ENCODE peak calls at places on chromosomes 13 and 19, in six cellular contexts. Q is breast epithelium, R is esophagus squamous epithelium, S is spleen, Z is thyroid gland, X is adrenal gland. J is an unnamed sample.

GRCh38 chr19:49290517-49290916 is 34.5 kb downstream of the SLC6A16 start:
- DNase-seq in Q (no peak), R (no peak), S (no peak), Z (no peak), X (no peak), J (no peak)

GRCh38 chr19:1608414-1609391 is 3.4 kb upstream of the UQCR11 start:
- DNase-seq in Q (no peak), R (no peak), S (peak), Z (peak), X (no peak), J (peak)

GRCh38 chr13:46086985-46087384 is 17.8 kb downstream of the CPB2 start:
- DNase-seq in Q (no peak), R (no peak), S (no peak), Z (no peak), X (no peak), J (no peak)

GRCh38 chr13:77896536-77896935 is 22.1 kb downstream of the EDNRB start:
- DNase-seq in Q (no peak), R (no peak), S (no peak), Z (no peak), X (peak), J (no peak)

GRCh38 chr19:10726268-10726667 is 8.4 kb downstream of the DNM2 start:
- DNase-seq in Q (no peak), R (no peak), S (no peak), Z (no peak), X (no peak), J (no peak)

GRCh38 chr13:105937451-105937850 is 598.0 kb downstream of the EFNB2 start:
- DNase-seq in Q (no peak), R (no peak), S (no peak), Z (no peak), X (no peak), J (no peak)

GRCh38 chr19:16369664-16370576 is 45.3 kb downstream of the KLF2 start:
- DNase-seq in Q (no peak), R (no peak), S (peak), Z (no peak), X (no peak), J (no peak)

GRCh38 chr13:114131581-114132418 is 623 bp downstream of the RASA3 start:
- DNase-seq in Q (no peak), R (no peak), S (peak), Z (peak), X (no peak), J (no peak)

GRCh38 chr13:55244991-55245644 is 1895.6 kb upstream of the PRR20A start:
- DNase-seq in Q (no peak), R (no peak), S (no peak), Z (peak), X (no peak), J (no peak)

GRCh38 chr19:29843180-29844051 is 31.6 kb downstream of the CCNE1 start:
- DNase-seq in Q (no peak), R (no peak), S (peak), Z (peak), X (peak), J (no peak)

GRCh38 chr13:33087790-33088189 is 71.6 kb downstream of the KL start:
- DNase-seq in Q (no peak), R (no peak), S (no peak), Z (no peak), X (no peak), J (no peak)

GRCh38 chr19:11549386-11549953 is 9.6 kb downstream of the ELOF1 start:
- DNase-seq in Q (no peak), R (no peak), S (no peak), Z (no peak), X (no peak), J (no peak)

GRCh38 chr13:76936736-76937135 is 11.6 kb upstream of the ACOD1 start:
- DNase-seq in Q (no peak), R (no peak), S (no peak), Z (no peak), X (no peak), J (no peak)

GRCh38 chr13:97433727-97434416 is at the start of gene RAP2A:
- DNase-seq in Q (peak), R (peak), S (peak), Z (peak), X (peak), J (peak)

GRCh38 chr13:49936943-49937273 is 768 bp upstream of the SPRYD7 start:
- DNase-seq in Q (no peak), R (no peak), S (no peak), Z (no peak), X (no peak), J (no peak)

GRCh38 chr13:49938921-49939320 is 2.8 kb upstream of the SPRYD7 start:
- DNase-seq in Q (no peak), R (no peak), S (no peak), Z (peak), X (no peak), J (no peak)

GRCh38 chr13:49935171-49936084 is 712 bp downstream of the SPRYD7 start:
- DNase-seq in Q (no peak), R (peak), S (no peak), Z (no peak), X (peak), J (peak)

GRCh38 chr13:49938274-49938673 is 2.1 kb upstream of the SPRYD7 start:
- DNase-seq in Q (no peak), R (no peak), S (no peak), Z (no peak), X (no peak), J (no peak)

GRCh38 chr13:49936085-49936942 is at the start of gene SPRYD7:
- DNase-seq in Q (peak), R (peak), S (peak), Z (peak), X (peak), J (peak)
- TF ChIP-seq POLR2A in Q (peak), R (no peak), S (peak), Z (peak), X (peak), J (peak)

GRCh38 chr13:27171244-27171829 is at the start of gene USP12:
- DNase-seq in Q (peak), R (no peak), S (no peak), Z (no peak), X (no peak), J (no peak)
- TF ChIP-seq POLR2A in Q (no peak), R (no peak), S (no peak), Z (peak), X (peak), J (peak)

GRCh38 chr19:54525636-54526035 is 23.0 kb downstream of the LAIR2 start:
- DNase-seq in Q (no peak), R (no peak), S (no peak), Z (no peak), X (no peak), J (no peak)
- TF ChIP-seq POLR2A in Q (no peak), R (no peak), S (no peak), Z (no peak), X (no peak), J (no peak)

DNA sequence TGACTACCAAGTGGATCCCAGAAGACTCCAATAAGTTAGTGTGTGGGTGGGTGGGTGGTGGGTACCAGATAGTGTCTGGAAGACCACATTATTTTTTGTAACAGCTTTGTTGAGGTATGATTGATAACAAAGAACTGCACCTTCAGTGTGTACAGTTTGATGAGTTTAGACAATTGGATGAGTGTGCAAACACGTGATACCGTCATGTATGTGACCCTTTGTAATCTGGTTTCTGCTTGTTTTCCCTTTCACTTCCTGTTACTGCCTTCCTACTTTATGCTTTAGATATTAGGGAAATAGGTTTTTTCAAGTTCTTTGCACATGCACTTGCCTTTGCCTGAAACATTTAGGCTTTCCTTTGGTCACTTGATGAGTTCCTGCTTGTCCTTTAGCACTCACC is 8.5 kb downstream of the RPL21 start:
- DNase-seq in Q (no peak), R (no peak), S (no peak), Z (no peak), X (no peak), J (no peak)
- TF ChIP-seq POLR2A in Q (no peak), R (no peak), S (no peak), Z (no peak), X (no peak), J (no peak)

GRCh38 chr19:39310558-39311311 is 9.9 kb downstream of the LRFN1 start:
- DNase-seq in Q (no peak), R (no peak), S (peak), Z (no peak), X (no peak), J (no peak)

GRCh38 chr19:39306075-39306474 is 9.9 kb downstream of the IFNL1 start:
- DNase-seq in Q (no peak), R (no peak), S (no peak), Z (no peak), X (no peak), J (no peak)

GRCh38 chr19:39308531-39309304 is 11.9 kb downstream of the LRFN1 start:
- DNase-seq in Q (no peak), R (no peak), S (peak), Z (no peak), X (peak), J (no peak)

GRCh38 chr19:39307233-39307821 is 11.1 kb downstream of the IFNL1 start:
- DNase-seq in Q (no peak), R (no peak), S (peak), Z (no peak), X (peak), J (no peak)

DNA sequence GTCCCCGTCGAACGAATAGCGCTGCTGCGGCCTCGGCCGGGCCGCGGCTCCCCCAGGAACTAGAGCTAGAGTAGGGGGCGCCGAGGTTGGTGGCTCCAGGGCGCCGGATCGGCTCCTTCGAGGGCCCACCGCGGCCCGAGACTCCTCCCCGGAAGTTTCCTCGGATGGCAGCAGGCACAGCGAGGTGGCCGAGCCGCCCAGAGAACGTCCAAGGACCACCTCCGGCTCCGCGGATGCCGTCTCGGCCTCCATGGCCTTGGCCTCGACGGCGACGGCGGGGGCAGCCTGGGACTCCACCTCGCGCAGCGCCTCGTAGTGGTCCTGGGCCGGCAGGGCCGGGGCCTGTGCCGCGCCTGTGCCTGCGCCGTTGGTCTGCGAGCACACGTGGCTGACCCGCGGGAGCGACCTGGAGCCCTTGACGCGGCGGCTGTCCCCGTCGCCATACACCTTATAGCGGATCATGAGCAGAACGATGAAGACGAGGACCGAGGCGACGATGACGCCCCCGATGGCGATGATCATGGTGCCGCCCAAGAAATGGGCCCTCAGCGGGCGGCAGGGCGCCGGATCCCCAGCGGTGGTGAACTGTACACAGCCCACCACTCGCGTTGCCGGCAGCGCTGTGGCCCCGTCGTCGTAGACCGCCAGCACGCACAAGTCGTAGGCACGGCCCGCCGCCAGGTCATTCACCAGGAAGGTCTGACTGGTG is 11.8 kb downstream of the IFNL1 start:
- DNase-seq in Q (no peak), R (no peak), S (peak), Z (no peak), X (no peak), J (no peak)
- TF ChIP-seq POLR2A in Q (no peak), R (no peak), S (no peak), Z (no peak), X (no peak), J (no peak)

DNA sequence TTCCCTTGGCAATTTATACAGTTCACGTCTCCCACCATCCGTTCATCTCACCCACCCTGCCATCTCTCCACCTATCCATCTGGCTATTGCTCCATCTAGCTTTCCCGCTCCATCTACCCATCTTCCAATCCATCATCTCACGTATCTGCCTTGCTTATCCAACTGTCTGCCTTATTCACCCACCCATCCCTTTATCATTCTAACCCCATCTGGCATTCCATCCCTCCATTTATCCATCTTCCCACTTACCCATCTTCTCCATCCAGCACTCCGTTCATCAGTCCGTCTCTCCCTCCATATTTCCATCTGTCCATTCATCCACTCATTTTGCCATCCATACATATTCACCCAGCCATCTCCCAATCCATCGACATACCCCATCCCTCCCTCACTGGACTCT is 10.0 kb downstream of the RPS16 start:
- DNase-seq in Q (no peak), R (no peak), S (no peak), Z (no peak), X (no peak), J (no peak)
- TF ChIP-seq POLR2A in Q (no peak), R (no peak), S (no peak), Z (no peak), X (no peak), J (no peak)

GRCh38 chr13:64446372-64446771 is 2783.8 kb downstream of the PCDH9 start:
- DNase-seq in Q (no peak), R (no peak), S (no peak), Z (no peak), X (no peak), J (no peak)
- TF ChIP-seq POLR2A in Q (no peak), R (no peak), S (no peak), Z (no peak), X (no peak), J (no peak)

DNA sequence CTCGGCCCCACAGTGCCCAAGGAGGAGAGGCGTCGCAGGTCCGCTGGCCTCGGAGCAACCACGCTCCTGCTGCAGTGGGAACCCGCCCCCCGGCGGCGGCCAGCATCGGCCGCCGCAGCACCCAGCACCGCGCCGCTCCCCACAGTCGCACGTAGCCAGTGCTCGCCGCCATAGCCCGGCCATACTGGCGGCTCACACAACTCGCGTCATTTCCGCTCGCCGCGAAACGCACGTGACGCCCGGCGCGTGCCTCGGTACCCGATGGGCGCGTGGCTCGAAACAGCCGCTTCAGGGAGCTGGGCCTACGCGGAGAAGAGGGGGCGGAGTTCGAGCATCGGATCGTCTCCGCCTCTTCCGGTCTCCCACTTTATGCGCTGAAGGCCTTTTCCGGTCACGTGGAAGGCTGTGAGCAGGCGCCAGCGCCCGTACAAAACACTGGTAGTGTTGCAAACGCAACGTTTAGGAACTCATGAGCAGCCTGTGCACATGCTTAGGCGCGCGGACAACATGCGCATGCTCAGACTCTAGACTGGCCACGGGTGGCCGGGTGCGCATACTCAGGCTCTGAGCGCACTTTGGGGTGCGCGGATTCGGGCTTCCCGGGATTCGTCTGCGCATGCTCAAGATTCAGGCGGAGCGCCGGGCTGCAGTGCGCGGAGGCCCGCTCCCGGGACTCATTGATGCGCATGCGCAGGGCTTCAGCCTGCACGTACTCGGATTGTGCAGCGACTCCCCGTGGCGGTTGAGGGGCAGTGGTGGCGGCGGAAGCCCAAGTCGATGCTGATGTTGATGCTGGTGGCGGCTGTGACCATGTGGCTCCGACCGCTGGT is at the start of the genes CATSPERD and LONP1:
- DNase-seq in Q (peak), R (peak), S (peak), Z (peak), X (peak), J (peak)
- TF ChIP-seq POLR2A in Q (peak), R (peak), S (peak), Z (peak), X (peak), J (peak)

GRCh38 chr19:18373407-18373891 is 12.5 kb upstream of the GDF15 start:
- DNase-seq in Q (no peak), R (no peak), S (no peak), Z (no peak), X (no peak), J (no peak)

GRCh38 chr19:18368504-18369222 is 17.3 kb upstream of the GDF15 start:
- DNase-seq in Q (no peak), R (no peak), S (no peak), Z (no peak), X (no peak), J (no peak)

GRCh38 chr19:18377026-18377425 is 8.9 kb upstream of the GDF15 start:
- DNase-seq in Q (no peak), R (no peak), S (no peak), Z (no peak), X (no peak), J (no peak)

DNA sequence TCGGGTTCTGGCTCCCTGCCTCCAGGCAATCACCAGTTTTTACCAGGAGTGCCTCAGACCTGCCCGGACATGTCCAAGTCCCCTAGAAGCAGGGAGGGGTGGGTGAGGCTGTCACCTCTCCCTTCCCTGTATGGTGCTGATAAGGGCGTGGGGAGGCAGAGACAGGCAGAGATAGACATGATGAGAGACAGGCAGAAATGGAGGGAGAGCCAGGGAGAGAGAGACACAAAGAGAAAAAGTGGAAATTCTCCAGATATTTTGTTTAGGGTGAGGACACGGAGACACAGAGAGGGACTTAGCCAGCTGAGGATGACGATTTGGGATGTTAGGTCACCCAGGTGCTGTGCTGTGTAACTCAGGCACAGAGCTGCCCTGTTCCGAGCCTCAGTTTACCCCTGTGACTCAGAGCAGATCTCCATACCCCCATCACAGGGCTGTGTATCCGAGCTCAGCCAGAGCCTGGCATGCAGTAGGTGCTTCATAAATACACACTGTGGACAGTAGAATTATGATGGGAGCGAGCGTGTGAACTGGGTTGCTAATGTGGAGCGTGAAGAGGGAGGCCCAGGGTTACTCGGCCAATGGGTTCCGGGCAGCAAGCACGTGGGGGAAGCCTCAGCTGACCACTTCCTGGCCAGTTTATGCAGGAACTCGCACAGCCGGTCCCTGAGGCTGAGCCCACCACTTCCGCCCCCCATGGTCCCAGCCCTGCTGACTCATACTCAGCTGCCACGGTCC is 11.9 kb upstream of the GDF15 start:
- DNase-seq in Q (peak), R (peak), S (peak), Z (peak), X (peak), J (peak)
- TF ChIP-seq POLR2A in Q (no peak), R (no peak), S (no peak), Z (no peak), X (peak), J (no peak)